ENCODE peak calls at places on chromosomes 5 and 9, in eight cellular contexts. M is heart right ventricle, N is sigmoid colon, D is right cardiac atrium, Z is body of pancreas, Y is left ventricle myocardium inferior, W is K562, S is endodermal cell. R is an unnamed sample.

GRCh38 chr9:121545875-121546423 is 46.3 kb upstream of the GGTA1 start:
- DNase-seq in S (peak), W (peak), Z (peak), M (peak), Y (peak), N (peak), D (peak), R (peak)

GRCh38 chr5:173522518-173522917 is 93.9 kb downstream of the BOD1 start:
- DNase-seq in W (no peak), D (no peak), M (no peak), Y (no peak), S (no peak), Z (no peak), N (no peak), R (no peak)

GRCh38 chr5:57598756-57599155 is 116.1 kb upstream of the ACTBL2 start:
- DNase-seq in W (no peak), S (no peak), D (no peak), Z (no peak), M (no peak), Y (no peak), N (no peak), R (no peak)

GRCh38 chr5:174192901-174193300 is 147.4 kb downstream of the NSG2 start:
- DNase-seq in N (no peak), M (no peak), W (no peak), S (peak), Y (no peak), D (no peak), Z (no peak), R (no peak)

GRCh38 chr5:132099073-132099748 is 25.6 kb downstream of the CSF2 start:
- DNase-seq in M (no peak), Z (no peak), W (no peak), N (no peak), Y (no peak), S (peak), D (no peak), R (no peak)

GRCh38 chr9:131936929-131937328 is 142.7 kb downstream of the MED27 start:
- DNase-seq in Z (no peak), S (no peak), Y (no peak), N (no peak), M (no peak), W (no peak), D (no peak), R (no peak)

GRCh38 chr9:81680506-81680905 is 8.8 kb downstream of the TLE1 start:
- DNase-seq in N (no peak), W (no peak), S (peak), D (no peak), Y (no peak), Z (no peak), M (no peak), R (no peak)

GRCh38 chr5:113340537-113340936 is 94.3 kb downstream of the TSSK1B start:
- DNase-seq in N (no peak), D (peak), W (no peak), Y (no peak), S (no peak), M (no peak), Z (no peak), R (no peak)

GRCh38 chr5:93691997-93692396 is 49.4 kb downstream of the POU5F2 start:
- DNase-seq in Z (no peak), D (no peak), Y (no peak), M (no peak), N (no peak), W (no peak), S (no peak), R (no peak)

GRCh38 chr5:135705941-135706340 is 127.2 kb upstream of the CXCL14 start:
- DNase-seq in N (no peak), D (no peak), W (no peak), M (no peak), S (peak), Y (no peak), Z (peak), R (peak)

GRCh38 chr5:110880413-110880812 is 141.6 kb downstream of the SLC25A46 start:
- DNase-seq in S (no peak), Z (peak), N (peak), M (peak), W (no peak), D (no peak), Y (no peak), R (peak)

GRCh38 chr9:86713970-86714369 is 233.3 kb downstream of the GAS1 start:
- DNase-seq in D (no peak), Z (no peak), M (no peak), N (no peak), S (no peak), Y (no peak), W (no peak), R (no peak)

GRCh38 chr5:72956324-72957140 is 691 bp downstream of the FCHO2 start:
- DNase-seq in Z (peak), M (peak), D (peak), N (peak), W (peak), S (peak), Y (peak), R (peak)

GRCh38 chr9:4892501-4893194 is 92.4 kb upstream of the JAK2 start:
- DNase-seq in S (no peak), N (no peak), D (no peak), M (no peak), Y (no peak), Z (no peak), W (no peak), R (no peak)

GRCh38 chr9:136773386-136774044 is 9.2 kb upstream of the LCN15 start:
- DNase-seq in D (peak), M (no peak), W (peak), N (no peak), S (peak), Y (no peak), Z (no peak), R (no peak)

GRCh38 chr5:174159327-174160247 is 114.1 kb downstream of the NSG2 start:
- DNase-seq in N (no peak), D (no peak), M (no peak), W (no peak), Z (no peak), Y (no peak), S (peak), R (no peak)

GRCh38 chr9:85332487-85332886 is 409.3 kb downstream of the AGTPBP1 start:
- DNase-seq in W (no peak), Z (no peak), M (no peak), Y (no peak), D (no peak), N (no peak), S (peak), R (no peak)

GRCh38 chr9:36798350-36799065 is 225.8 kb downstream of the MELK start:
- DNase-seq in S (peak), W (peak), M (no peak), D (no peak), Y (no peak), N (no peak), Z (no peak), R (no peak)

GRCh38 chr5:139494256-139494655 is 11.7 kb upstream of the STING1 start:
- DNase-seq in D (no peak), Y (no peak), W (no peak), M (no peak), N (no peak), S (no peak), Z (no peak), R (no peak)
- H3K27ac ChIP-seq in D (no peak), Y (no peak), W (no peak), M (no peak), N (no peak), S (no peak), Z (no peak), R (no peak)

DNA sequence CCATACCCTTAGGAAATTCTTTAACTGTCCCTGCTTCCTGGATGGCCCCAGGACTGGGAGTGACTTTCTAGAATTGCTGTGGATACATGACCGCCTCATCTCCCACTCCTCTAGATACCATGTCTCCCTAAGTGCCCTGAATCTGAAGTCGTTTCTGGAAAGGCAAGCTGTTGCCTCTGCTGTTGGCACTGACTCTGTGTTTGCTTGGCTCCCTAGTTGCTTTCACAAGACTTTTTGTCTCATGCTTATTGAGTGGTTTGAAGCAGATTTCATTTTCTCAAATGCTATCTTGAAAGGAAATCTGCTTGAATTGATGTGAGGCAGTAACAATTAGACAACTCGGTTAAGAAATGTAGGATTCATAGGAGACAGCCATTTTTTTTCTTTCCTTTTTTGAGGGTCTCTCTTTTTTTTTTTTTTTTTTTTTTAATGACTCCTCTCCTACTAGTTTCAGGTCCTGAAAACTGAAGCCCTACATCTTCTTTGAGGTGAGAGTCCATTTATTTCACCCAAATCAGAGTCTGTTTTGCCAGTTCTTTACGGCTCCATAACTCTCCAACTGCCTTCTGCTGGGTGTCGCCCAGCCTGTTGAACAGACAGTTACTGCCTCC is 65.9 kb downstream of the PRDM6 start:
- DNase-seq in M (no peak), N (peak), Z (no peak), Y (no peak), D (no peak), W (no peak), S (no peak), R (no peak)
- H3K27ac ChIP-seq in M (no peak), N (no peak), Z (no peak), Y (no peak), D (no peak), W (no peak), S (no peak), R (no peak)

GRCh38 chr9:94824401-94824800 is 97.9 kb downstream of the AOPEP start:
- DNase-seq in Z (no peak), D (no peak), N (no peak), W (no peak), M (no peak), Y (no peak), S (peak), R (no peak)

GRCh38 chr9:94818196-94818541 is 91.7 kb downstream of the AOPEP start:
- DNase-seq in Y (no peak), D (no peak), N (no peak), Z (no peak), S (no peak), M (no peak), W (no peak), R (no peak)

GRCh38 chr9:94819161-94819677 is 92.7 kb downstream of the AOPEP start:
- DNase-seq in Z (no peak), Y (peak), S (peak), W (no peak), N (no peak), M (peak), D (peak), R (no peak)

GRCh38 chr9:94823710-94824109 is 97.2 kb downstream of the AOPEP start:
- DNase-seq in W (no peak), D (no peak), M (no peak), S (no peak), Y (no peak), Z (no peak), N (no peak), R (no peak)

DNA sequence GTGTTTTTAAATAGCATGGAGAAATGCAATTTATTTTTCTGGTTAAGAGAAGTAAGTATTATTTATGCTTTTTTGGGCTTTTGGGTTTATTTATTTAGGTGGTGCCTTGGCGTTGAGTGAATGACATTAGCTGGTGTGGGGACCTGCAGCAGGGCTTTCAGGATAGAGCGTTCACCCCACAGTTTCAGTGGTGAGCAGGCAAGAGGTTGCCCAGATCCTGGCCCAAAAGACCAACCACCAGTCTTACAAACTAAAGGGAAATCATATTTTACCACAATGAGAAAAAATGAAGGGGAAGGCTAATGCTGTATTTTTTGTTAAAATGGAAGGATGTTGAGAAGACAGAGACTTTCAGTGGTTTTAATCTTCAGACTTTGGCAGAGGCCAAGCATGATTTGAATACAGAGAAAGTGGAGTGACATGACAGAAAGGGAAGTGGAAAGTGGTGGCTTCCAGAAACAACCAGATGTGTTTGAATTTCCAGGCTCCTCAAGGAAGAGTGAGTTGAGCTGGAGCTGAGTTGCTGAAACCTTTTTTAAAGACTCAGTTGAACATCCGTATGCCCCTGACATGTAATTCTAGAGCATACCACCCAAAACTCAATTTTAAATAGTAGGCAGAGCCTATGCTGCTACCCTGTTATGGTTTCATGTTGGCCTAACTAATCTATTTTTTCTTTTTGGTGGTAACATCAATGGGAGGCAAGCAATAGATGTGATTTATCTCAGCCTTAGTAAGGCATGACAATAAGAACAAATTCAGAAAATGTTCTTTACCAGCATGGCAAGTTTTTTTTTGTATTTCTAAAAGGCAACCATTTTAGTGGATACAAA is 94.8 kb downstream of the AOPEP start:
- DNase-seq in Y (no peak), Z (no peak), D (no peak), M (no peak), W (no peak), S (no peak), N (no peak), R (no peak)
- H3K27ac ChIP-seq in Y (peak), Z (no peak), D (no peak), M (no peak), W (no peak), S (no peak), N (peak), R (no peak)

GRCh38 chr5:35246411-35246810 is 16.1 kb upstream of the PRLR start:
- DNase-seq in Y (no peak), M (no peak), N (no peak), W (no peak), S (no peak), D (no peak), Z (peak), R (peak)

GRCh38 chr5:35247645-35248034 is 17.4 kb upstream of the PRLR start:
- DNase-seq in D (no peak), M (no peak), N (no peak), W (no peak), Y (no peak), Z (peak), S (no peak), R (no peak)

GRCh38 chr5:35252963-35253362 is 22.7 kb upstream of the PRLR start:
- DNase-seq in D (no peak), M (no peak), Y (no peak), N (no peak), S (no peak), W (no peak), Z (no peak), R (no peak)

GRCh38 chr5:35246928-35247644 is 16.8 kb upstream of the PRLR start:
- DNase-seq in M (peak), W (no peak), S (no peak), Z (peak), Y (peak), N (no peak), D (peak), R (peak)

GRCh38 chr5:35248843-35249780 is 18.8 kb upstream of the PRLR start:
- DNase-seq in S (no peak), M (no peak), D (no peak), Z (no peak), Y (no peak), W (no peak), N (no peak), R (no peak)
- H3K27ac ChIP-seq in S (peak), M (no peak), D (no peak), Z (no peak), Y (peak), W (no peak), N (no peak), R (no peak)

DNA sequence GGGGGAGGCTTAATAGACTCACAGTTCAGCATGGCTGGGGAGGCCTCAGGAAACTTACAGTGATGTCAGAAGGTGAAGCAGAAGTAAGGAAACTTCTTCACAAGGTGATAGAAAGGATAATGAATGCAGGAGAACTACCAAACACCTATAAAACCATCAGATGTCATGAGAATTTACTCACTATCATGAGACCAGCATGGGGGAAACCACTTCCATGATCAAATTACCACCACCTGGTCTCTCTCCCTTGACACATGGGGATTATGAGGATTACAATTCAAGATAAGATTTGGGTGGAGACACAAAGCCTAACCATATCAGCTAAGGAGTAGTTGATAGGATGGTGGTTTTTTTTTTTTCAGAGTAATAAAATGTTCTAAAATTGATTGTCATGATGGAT is 201.8 kb downstream of the CDH12 start:
- DNase-seq in Y (no peak), S (no peak), N (no peak), Z (no peak), W (no peak), D (no peak), M (no peak), R (no peak)
- H3K27ac ChIP-seq in Y (no peak), S (no peak), N (no peak), Z (no peak), W (no peak), D (no peak), M (no peak), R (no peak)

DNA sequence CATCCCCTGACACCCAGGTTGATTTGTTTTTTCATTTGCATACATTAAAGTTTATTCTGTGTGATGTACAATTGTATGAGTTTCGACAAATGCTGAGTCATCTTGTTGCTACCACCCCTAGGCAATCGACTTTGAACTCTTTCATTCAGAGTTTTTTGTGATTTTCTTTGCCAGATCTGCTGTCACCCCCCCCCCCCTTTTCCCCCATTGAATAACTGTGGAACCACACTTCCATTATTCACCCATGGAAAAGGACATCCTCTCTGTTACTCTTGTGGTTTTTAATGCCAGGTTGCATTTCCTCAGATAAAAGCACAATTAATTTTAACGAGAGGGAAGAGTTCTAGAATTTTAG is 13.7 kb upstream of the FAM120AOS start:
- DNase-seq in Z (no peak), Y (no peak), D (no peak), N (no peak), S (no peak), M (no peak), W (peak), R (no peak)
- H3K27ac ChIP-seq in Z (peak), Y (peak), D (no peak), N (no peak), S (no peak), M (peak), W (peak), R (peak)

GRCh38 chr9:134547161-134548100 is 94.2 kb upstream of the COL5A1 start:
- DNase-seq in M (no peak), N (peak), D (no peak), S (no peak), Y (peak), Z (no peak), W (no peak), R (no peak)

GRCh38 chr9:134545213-134546211 is 96.1 kb upstream of the COL5A1 start:
- DNase-seq in Y (peak), N (peak), D (peak), M (no peak), Z (no peak), S (peak), W (no peak), R (no peak)

GRCh38 chr9:134546231-134546731 is 95.3 kb upstream of the COL5A1 start:
- DNase-seq in W (no peak), Z (no peak), Y (peak), S (peak), M (no peak), D (no peak), N (peak), R (no peak)

GRCh38 chr9:134546746-134547145 is 94.9 kb upstream of the COL5A1 start:
- DNase-seq in Y (peak), W (no peak), D (no peak), S (no peak), N (peak), M (no peak), Z (no peak), R (no peak)

GRCh38 chr9:134544388-134545212 is 97.0 kb upstream of the COL5A1 start:
- DNase-seq in M (no peak), D (peak), N (peak), Z (no peak), Y (peak), S (peak), W (no peak), R (no peak)
- H3K27ac ChIP-seq in M (peak), D (no peak), N (peak), Z (no peak), Y (peak), S (peak), W (no peak), R (peak)

GRCh38 chr9:22117511-22118388 is 108.6 kb upstream of the CDKN2B start:
- DNase-seq in Z (no peak), Y (no peak), S (peak), M (no peak), D (no peak), N (no peak), W (no peak), R (peak)
- H3K27ac ChIP-seq in Z (no peak), Y (no peak), S (no peak), M (no peak), D (no peak), N (no peak), W (no peak), R (peak)